ENCODE peak calls at places on chromosomes 16 and 17, in nine cellular contexts. K is stimulated activated CD8-positive, alpha-beta memory T cell treated with anti-CD3 and anti-CD28 coated beads, Interleukin-15, amount 100 ng/mL, for 48 hours; L is mammary epithelial cell; D is T47D; G is B cell; A is nephron progenitor cell; C is thoracic aorta; P is CD4-positive, alpha-beta memory T cell; E is NCI-H2081 treated with DMSO at 0.1 percent for 48 hours. I is an unnamed sample.

GRCh38 chr17:64460955-64461354 is 12.0 kb downstream of the MILR1 start:
- DNase-seq in P (no peak), D (no peak), L (no peak), A (no peak), C (no peak), G (no peak), E (no peak), K (no peak), I (no peak)

GRCh38 chr16:84501077-84501735 is 3.3 kb downstream of the MEAK7 start:
- DNase-seq in G (no peak), D (no peak), P (no peak), A (no peak), L (peak), E (no peak), C (no peak), K (no peak), I (no peak)

GRCh38 chr17:681738-682137 is 32.9 kb downstream of the VPS53 start:
- DNase-seq in G (no peak), L (no peak), P (no peak), D (no peak), A (no peak), C (no peak), K (no peak), E (no peak), I (no peak)

GRCh38 chr17:17780941-17781590 is 55.7 kb downstream of the SREBF1 start:
- DNase-seq in E (no peak), P (no peak), L (no peak), A (peak), G (no peak), K (no peak), C (no peak), D (peak), I (no peak)

GRCh38 chr17:43431741-43432523 is 33.1 kb downstream of the ARL4D start:
- DNase-seq in L (no peak), P (no peak), E (peak), C (no peak), K (no peak), G (no peak), D (no peak), A (no peak), I (no peak)

GRCh38 chr17:20922128-20922670 is 120.6 kb downstream of the USP22 start:
- DNase-seq in D (no peak), K (no peak), P (no peak), C (no peak), L (peak), G (no peak), E (no peak), A (no peak), I (no peak)

GRCh38 chr16:12674096-12674495 is 129.6 kb downstream of the CPPED1 start:
- DNase-seq in A (no peak), K (no peak), P (no peak), G (no peak), E (no peak), D (no peak), C (no peak), L (no peak), I (no peak)

GRCh38 chr17:41785091-41785875 is 1.2 kb downstream of the JUP start:
- DNase-seq in C (no peak), A (peak), G (peak), D (peak), L (peak), P (no peak), E (no peak), K (no peak), I (no peak)

GRCh38 chr17:82979718-82980117 is 99.7 kb upstream of the METRNL start:
- DNase-seq in C (no peak), D (no peak), G (no peak), L (no peak), K (no peak), P (no peak), E (no peak), A (no peak), I (no peak)

GRCh38 chr16:5490499-5490898 is 392.9 kb upstream of the EEF2KMT start:
- DNase-seq in L (no peak), P (no peak), D (peak), G (no peak), E (no peak), K (peak), A (peak), C (no peak), I (no peak)

GRCh38 chr17:34859652-34860051 is 101.6 kb downstream of the CCT6B start:
- DNase-seq in K (no peak), G (no peak), L (no peak), D (no peak), A (no peak), C (no peak), E (no peak), P (no peak), I (no peak)

GRCh38 chr17:14840616-14841231 is 424.4 kb downstream of the PMP22 start:
- DNase-seq in D (no peak), G (no peak), E (no peak), A (no peak), L (no peak), P (no peak), K (no peak), C (no peak), I (no peak)

GRCh38 chr17:28567604-28568003 is 3.7 kb downstream of the PIGS start:
- DNase-seq in E (no peak), C (no peak), A (no peak), L (no peak), D (no peak), K (no peak), G (peak), P (no peak), I (no peak)

I was measured in NCI-H2029.